ENCODE peak calls at places on chromosomes 5 and 9, in eight cellular contexts. V is fibroblast of lung, N is vagina, F is heart right ventricle, U is small intestine, I is neuronal stem cell, B is uterus, L is colonic mucosa. C is an unnamed sample. For H3K36me3, the result is how much of the 10 kb centered on the place peaks cover.

GRCh38 chr5:16995372-16995771 is 59.3 kb upstream of the MYO10 start:
- DNase-seq in F (no peak), V (no peak), I (no peak), N (no peak), B (no peak), U (no peak), L (no peak), C (no peak)

GRCh38 chr5:173743641-173744343 is 127.3 kb upstream of the BOD1 start:
- DNase-seq in U (peak), N (no peak), V (no peak), F (no peak), L (no peak), B (no peak), I (no peak), C (no peak)

GRCh38 chr5:14868771-14869170 is 2.8 kb downstream of the ANKH start:
- DNase-seq in B (no peak), F (no peak), L (peak), V (no peak), I (no peak), U (peak), N (no peak), C (no peak)

GRCh38 chr5:179221196-179221876 is 123.9 kb downstream of the ADAMTS2 start:
- DNase-seq in I (no peak), V (no peak), B (no peak), N (no peak), U (no peak), L (no peak), F (no peak), C (no peak)

GRCh38 chr9:129392093-129392541 is 214.1 kb upstream of the IER5L start:
- DNase-seq in U (no peak), N (no peak), V (no peak), L (peak), F (no peak), I (no peak), B (peak), C (no peak)

GRCh38 chr5:10030219-10030831 is 219.4 kb downstream of the ATPSCKMT start:
- DNase-seq in I (peak), V (peak), U (peak), F (no peak), B (no peak), N (no peak), L (no peak), C (no peak)

GRCh38 chr5:18699681-18700080 is 1065.4 kb downstream of the TAF11L14 start:
- DNase-seq in B (no peak), L (no peak), F (no peak), V (no peak), U (no peak), N (no peak), I (no peak), C (no peak)

GRCh38 chr5:148858106-148858505 is 31.7 kb downstream of the ADRB2 start:
- DNase-seq in F (no peak), V (no peak), L (no peak), I (no peak), U (no peak), N (no peak), B (no peak), C (no peak)

GRCh38 chr5:11048760-11049159 is 287.7 kb upstream of the DAP start:
- DNase-seq in F (no peak), B (no peak), I (no peak), N (no peak), U (no peak), V (no peak), L (no peak), C (no peak)

GRCh38 chr5:129664336-129664937 is 83.5 kb upstream of the MINAR2 start:
- DNase-seq in I (no peak), U (peak), N (no peak), F (peak), L (peak), V (peak), B (peak), C (no peak)

GRCh38 chr5:17042041-17042440 is 106.0 kb upstream of the MYO10 start:
- DNase-seq in F (no peak), U (no peak), N (no peak), B (no peak), L (no peak), I (no peak), V (no peak), C (no peak)

GRCh38 chr5:172303090-172303995 is 19.8 kb upstream of the UBTD2 start:
- DNase-seq in V (peak), F (no peak), L (no peak), N (no peak), U (no peak), I (no peak), B (no peak), C (no peak)

GRCh38 chr9:75299324-75299723 is 211.0 kb downstream of the OSTF1 start:
- DNase-seq in U (no peak), L (no peak), B (no peak), F (no peak), V (no peak), I (no peak), N (no peak), C (no peak)

GRCh38 chr5:33275921-33276705 is 164.7 kb upstream of the TARS1 start:
- DNase-seq in B (no peak), I (no peak), V (no peak), U (no peak), L (no peak), F (no peak), N (no peak), C (no peak)

GRCh38 chr5:16673241-16673998 is 56.6 kb upstream of the RETREG1 start:
- DNase-seq in U (no peak), B (no peak), V (no peak), I (no peak), L (no peak), F (no peak), N (no peak), C (no peak)

GRCh38 chr9:117120061-117120460 is 294.8 kb downstream of the ASTN2 start:
- DNase-seq in F (no peak), N (no peak), U (no peak), L (no peak), V (no peak), I (no peak), B (no peak), C (no peak)

GRCh38 chr9:1429328-1429727 is 379.2 kb downstream of the DMRT2 start:
- DNase-seq in U (no peak), V (no peak), F (no peak), N (no peak), L (no peak), I (peak), B (no peak), C (no peak)

GRCh38 chr5:9361835-9362234 is 184.0 kb downstream of the SEMA5A start:
- DNase-seq in I (peak), B (peak), V (peak), L (peak), U (peak), N (no peak), F (peak), C (no peak)

GRCh38 chr9:98970532-98971041 is 26.9 kb downstream of the COL15A1 start:
- DNase-seq in U (no peak), V (no peak), I (no peak), L (no peak), N (no peak), B (no peak), F (no peak), C (no peak)

GRCh38 chr9:85258823-85259370 is 482.9 kb downstream of the AGTPBP1 start:
- DNase-seq in L (peak), U (peak), F (peak), I (peak), N (no peak), V (peak), B (no peak), C (no peak)

GRCh38 chr5:173012882-173013281 is 29.3 kb downstream of the ATP6V0E1 start:
- DNase-seq in N (no peak), U (no peak), B (no peak), V (no peak), F (no peak), L (no peak), I (no peak), C (no peak)

GRCh38 chr5:178388381-178389030 is 155.9 kb upstream of the PHYKPL start:
- DNase-seq in I (no peak), U (no peak), N (no peak), V (peak), L (peak), B (no peak), F (peak), C (no peak)

GRCh38 chr9:91443321-91443993 is 19.8 kb upstream of the NFIL3 start:
- DNase-seq in B (no peak), V (no peak), F (no peak), N (no peak), I (no peak), L (no peak), U (no peak), C (no peak)

GRCh38 chr9:134971196-134971595 is 53.5 kb upstream of the FCN1 start:
- DNase-seq in L (no peak), U (no peak), N (no peak), F (no peak), I (no peak), V (no peak), B (no peak), C (no peak)

GRCh38 chr9:137575725-137576411 is 2.9 kb downstream of the DPH7 start:
- DNase-seq in U (no peak), L (no peak), B (no peak), I (no peak), N (no peak), V (no peak), F (no peak), C (no peak)

GRCh38 chr9:72443855-72444254 is 77.6 kb upstream of the TMC1 start:
- DNase-seq in U (no peak), L (no peak), N (no peak), V (no peak), F (no peak), I (no peak), B (no peak), C (peak)

GRCh38 chr9:2824564-2824963 is 19.3 kb downstream of the PUM3 start:
- DNase-seq in B (no peak), N (no peak), U (no peak), L (no peak), V (no peak), F (no peak), I (no peak), C (no peak)

DNA sequence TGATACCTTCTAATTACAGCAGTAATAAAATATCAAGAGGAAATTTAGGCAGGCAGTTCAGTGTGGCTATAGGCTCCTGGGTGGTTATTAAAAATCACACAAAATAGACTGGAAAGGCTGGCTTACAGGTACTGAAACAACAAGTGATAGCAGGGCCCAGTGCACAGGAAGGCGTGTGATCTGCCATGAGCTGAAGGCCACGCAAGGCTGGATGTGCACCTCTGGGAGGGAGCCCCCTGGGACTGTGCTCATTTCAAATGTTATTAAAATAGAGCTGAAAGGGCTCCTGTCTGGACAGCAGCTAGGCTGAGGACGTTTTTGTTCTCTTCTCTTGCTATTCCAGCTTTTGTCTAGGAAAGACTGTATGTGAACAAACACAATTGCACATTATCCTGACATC is 324.3 kb upstream of the RFX3 start:
- DNase-seq in V (no peak), F (no peak), I (no peak), B (no peak), L (no peak), N (no peak), U (no peak), C (no peak)
- H3K36me3 ChIP-seq in V (under half), F (under half), I (under half), B (under half), L (under half), N (under half), U (under half), C (under half)

DNA sequence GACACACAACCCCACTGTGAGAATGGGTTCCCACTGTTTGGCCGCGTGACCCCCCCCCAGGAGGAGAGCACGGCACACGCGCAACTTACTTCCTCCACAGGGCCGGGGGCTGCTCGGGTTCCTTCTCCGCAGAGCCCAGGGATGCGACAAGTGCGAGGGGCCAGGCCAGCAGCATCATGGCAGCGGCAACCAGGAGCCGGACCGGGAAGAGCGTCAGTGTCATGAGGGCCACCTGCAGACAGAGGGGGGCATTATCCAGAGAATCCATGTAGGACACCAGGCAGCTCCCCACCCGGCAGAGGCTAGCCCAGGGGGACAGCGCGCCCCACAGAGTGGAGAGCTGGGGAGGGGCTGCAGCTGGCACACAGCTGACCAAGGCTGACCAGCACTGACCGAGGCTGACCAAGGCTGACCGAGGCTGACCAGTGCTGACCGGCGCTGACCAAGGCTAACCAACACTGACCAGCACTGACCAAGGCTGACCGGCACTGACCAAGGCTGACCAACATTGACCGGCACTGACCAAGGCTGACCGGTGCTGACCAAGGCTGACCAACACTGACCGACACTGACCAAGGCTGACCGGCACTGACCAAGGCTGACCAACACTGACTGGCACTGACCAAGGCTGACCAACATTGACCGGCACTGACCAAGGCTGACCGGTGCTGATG is 22.3 kb downstream of the LPCAT1 start:
- DNase-seq in B (no peak), U (no peak), I (no peak), N (no peak), V (no peak), F (no peak), L (no peak), C (peak)
- H3K36me3 ChIP-seq in B (under half), U (under half), I (under half), N (under half), V (under half), F (under half), L (under half), C (under half)

GRCh38 chr9:132648283-132648682 is 21.5 kb downstream of the DDX31 start:
- DNase-seq in U (no peak), V (no peak), F (no peak), L (peak), B (no peak), N (no peak), I (no peak), C (no peak)

GRCh38 chr9:132647355-132647754 is 22.4 kb downstream of the DDX31 start:
- DNase-seq in U (no peak), I (no peak), N (no peak), B (no peak), F (no peak), L (no peak), V (peak), C (no peak)

GRCh38 chr9:132647806-132648205 is 22.0 kb downstream of the DDX31 start:
- DNase-seq in F (no peak), I (no peak), U (no peak), V (peak), B (no peak), N (no peak), L (no peak), C (no peak)

GRCh38 chr9:132646726-132647125 is 23.1 kb downstream of the DDX31 start:
- DNase-seq in N (no peak), V (peak), U (no peak), I (no peak), F (no peak), B (no peak), L (no peak), C (no peak)

DNA sequence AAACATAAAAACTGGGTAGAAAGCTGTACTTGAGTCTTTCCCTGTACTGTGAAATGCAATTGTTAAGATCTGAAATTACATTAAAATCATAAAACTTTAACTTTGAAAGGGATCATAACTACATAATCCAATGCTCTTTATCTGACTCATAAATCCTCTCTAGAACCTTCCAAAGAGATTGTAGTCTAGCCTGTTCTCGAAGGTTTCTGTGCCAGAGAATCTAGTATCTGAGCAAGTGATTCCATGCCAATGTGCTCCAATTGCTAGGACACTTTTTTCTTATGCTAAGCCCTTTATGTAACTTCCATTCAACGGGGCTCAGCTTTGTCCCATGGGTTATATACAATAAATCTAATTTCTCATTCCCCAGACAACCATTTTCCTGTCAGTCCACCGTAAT is 21.1 kb downstream of the DDX31 start:
- DNase-seq in I (no peak), B (no peak), V (no peak), F (no peak), L (no peak), U (no peak), N (no peak), C (no peak)
- H3K36me3 ChIP-seq in I (half or more), B (under half), V (under half), F (under half), L (under half), U (under half), N (under half), C (under half)

GRCh38 chr9:38370231-38370630 is 22.3 kb upstream of the ALDH1B1 start:
- DNase-seq in V (no peak), U (no peak), B (no peak), L (no peak), N (no peak), I (no peak), F (no peak), C (no peak)
- H3K36me3 ChIP-seq in V (under half), U (under half), B (under half), L (under half), N (under half), I (under half), F (under half), C (under half)

GRCh38 chr9:120477534-120478001 is 102.4 kb downstream of the CDK5RAP2 start:
- DNase-seq in V (peak), B (no peak), U (peak), N (no peak), F (peak), I (peak), L (peak), C (peak)
- H3K36me3 ChIP-seq in V (under half), B (under half), U (under half), N (under half), F (under half), I (half or more), L (under half), C (under half)

GRCh38 chr5:80141147-80141671 is 106.1 kb downstream of the THBS4 start:
- DNase-seq in U (peak), B (peak), L (peak), V (peak), I (peak), F (peak), N (no peak), C (no peak)
- H3K36me3 ChIP-seq in U (under half), B (under half), L (under half), V (under half), I (under half), F (under half), N (under half), C (under half)

GRCh38 chr5:152303841-152304240 is 101.2 kb downstream of the NMUR2 start:
- DNase-seq in V (no peak), U (no peak), L (no peak), N (no peak), I (no peak), F (no peak), B (no peak), C (no peak)

GRCh38 chr5:152306386-152306785 is 98.7 kb downstream of the NMUR2 start:
- DNase-seq in N (no peak), U (no peak), I (no peak), V (no peak), L (no peak), F (no peak), B (no peak), C (no peak)

GRCh38 chr5:152309926-152310450 is 95.1 kb downstream of the NMUR2 start:
- DNase-seq in B (no peak), F (no peak), U (no peak), V (no peak), N (no peak), L (no peak), I (peak), C (no peak)

GRCh38 chr5:152305525-152305924 is 99.6 kb downstream of the NMUR2 start:
- DNase-seq in U (no peak), B (no peak), F (no peak), V (no peak), I (peak), L (no peak), N (no peak), C (no peak)
- H3K36me3 ChIP-seq in U (under half), B (under half), F (under half), V (under half), I (under half), L (under half), N (under half), C (under half)

GRCh38 chr5:157290981-157291711 is 25.2 kb downstream of the CYFIP2 start:
- DNase-seq in U (peak), F (no peak), I (no peak), N (no peak), L (peak), B (no peak), V (no peak), C (no peak)
- H3K36me3 ChIP-seq in U (under half), F (under half), I (half or more), N (under half), L (under half), B (under half), V (under half), C (half or more)

C was measured in CD8-positive, alpha-beta memory T cell.